ENCODE peak calls at places on chromosomes 3 and 15, in four cellular contexts. X is GM12865, W is body of pancreas, K is A549. I is an unnamed sample.

GRCh38 chr15:38474155-38474757 is 20.3 kb downstream of the FAM98B start:
- DNase-seq in X (peak; percentile 78), W (peak; percentile 17), K (peak; percentile 16), I (no peak)

GRCh38 chr3:197494366-197495058 is 61.3 kb downstream of the BDH1 start:
- DNase-seq in X (no peak), W (no peak), K (no peak), I (no peak)

GRCh38 chr3:25461946-25462345 is 33.9 kb downstream of the RARB start:
- DNase-seq in X (no peak), W (no peak), K (no peak), I (no peak)

GRCh38 chr3:188979669-188980311 is 192.0 kb upstream of the TPRG1 start:
- DNase-seq in X (no peak), W (no peak), K (no peak), I (no peak)

GRCh38 chr15:80490431-80490990 is 86.3 kb downstream of the ARNT2 start:
- DNase-seq in X (peak; percentile 8), W (no peak), K (no peak), I (no peak)

GRCh38 chr3:37179144-37179967 is 5.0 kb upstream of the LRRFIP2 start:
- DNase-seq in X (no peak), W (no peak), K (no peak), I (no peak)

GRCh38 chr15:66875588-66876422 is 173.8 kb downstream of the SMAD6 start:
- DNase-seq in X (no peak), W (no peak), K (no peak), I (no peak)

GRCh38 chr3:154095832-154096421 is 25.3 kb upstream of the ARHGEF26 start:
- DNase-seq in X (no peak), W (no peak), K (no peak), I (no peak)

GRCh38 chr3:108388136-108389132 is 92.1 kb downstream of the HHLA2 start:
- DNase-seq in X (peak; percentile 60), W (no peak), K (no peak), I (no peak)

GRCh38 chr3:70716832-70717231 is 404.4 kb upstream of the MDFIC2 start:
- DNase-seq in X (no peak), W (peak; percentile 10), K (no peak), I (peak; percentile 32)

GRCh38 chr3:35305406-35305805 is 333.9 kb upstream of the ARPP21 start:
- DNase-seq in X (no peak), W (no peak), K (no peak), I (no peak)

GRCh38 chr3:127803619-127804018 is 18.7 kb downstream of the MGLL start:
- DNase-seq in X (no peak), W (no peak), K (peak; percentile 78), I (no peak)

GRCh38 chr15:92968926-92969664 is 69.0 kb downstream of the CHD2 start:
- DNase-seq in X (no peak), W (no peak), K (no peak), I (no peak)

GRCh38 chr3:181717505-181717904 is 5.8 kb downstream of the SOX2 start:
- DNase-seq in X (no peak), W (no peak), K (no peak), I (no peak)

GRCh38 chr3:85821130-85821756 is 862.5 kb downstream of the CADM2 start:
- DNase-seq in X (peak; percentile 26), W (peak; percentile 23), K (peak; percentile 1), I (no peak)

DNA sequence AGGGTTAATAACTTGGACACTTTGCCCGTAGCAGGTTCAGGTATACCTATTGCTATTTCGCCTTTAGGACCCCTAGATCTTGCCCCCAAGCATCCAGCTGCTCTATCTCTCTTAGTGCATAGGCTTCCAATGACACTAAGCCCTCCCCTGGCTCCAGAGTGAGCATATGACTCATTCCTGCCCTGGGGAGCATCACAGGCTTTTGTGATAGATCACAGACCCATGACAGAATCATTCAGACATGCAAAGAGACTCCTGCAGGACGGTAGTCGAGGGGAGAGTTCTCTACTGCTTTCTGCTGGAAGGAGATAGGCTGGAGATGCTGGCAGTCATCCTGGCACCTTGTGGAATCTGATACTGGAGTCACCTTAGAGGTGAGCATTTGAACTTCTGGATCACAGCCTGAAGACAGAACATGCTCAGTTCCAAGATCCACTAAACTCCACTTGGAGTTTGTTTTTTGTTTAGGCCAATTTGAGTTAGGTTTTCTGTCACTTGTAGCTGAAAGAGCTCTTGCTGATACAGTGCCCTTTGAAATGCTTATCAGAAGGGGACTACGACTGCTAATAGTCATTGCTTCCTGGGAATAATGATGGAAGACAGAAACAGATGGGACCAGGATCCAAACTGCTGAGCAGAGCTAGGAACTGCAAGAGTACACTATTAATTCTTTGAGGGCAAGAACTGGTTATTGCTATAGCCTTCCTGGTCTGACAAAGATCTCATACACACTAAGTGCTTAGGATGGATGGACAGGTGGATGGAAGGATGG is 11.0 kb downstream of the LYSMD2 start:
- DNase-seq in X (peak; percentile 80), W (no peak), K (peak; percentile 88), I (peak; percentile 71)
- H3K4me3 ChIP-seq in X (no peak overlapping the region), W (no peak overlapping the region), K (no peak overlapping the region), I (no peak overlapping the region)

GRCh38 chr3:112637700-112638099 is 3.2 kb downstream of the CCDC80 start:
- DNase-seq in X (no peak), W (no peak), K (no peak), I (no peak)
- H3K4me3 ChIP-seq in X (no peak overlapping the region), W (no peak overlapping the region), K (peak overlapping the region; percentile 2), I (peak overlapping the region; percentile 57)

GRCh38 chr3:149383703-149384102 is 6.3 kb upstream of the TM4SF1 start:
- DNase-seq in X (no peak), W (no peak), K (no peak), I (no peak)

GRCh38 chr3:149385617-149386298 is 8.3 kb upstream of the TM4SF1 start:
- DNase-seq in X (no peak), W (no peak), K (no peak), I (no peak)

GRCh38 chr3:149384167-149384566 is 6.7 kb upstream of the TM4SF1 start:
- DNase-seq in X (no peak), W (no peak), K (no peak), I (no peak)

GRCh38 chr3:149386299-149386606 is 8.8 kb upstream of the TM4SF1 start:
- DNase-seq in X (no peak), W (no peak), K (no peak), I (no peak)

DNA sequence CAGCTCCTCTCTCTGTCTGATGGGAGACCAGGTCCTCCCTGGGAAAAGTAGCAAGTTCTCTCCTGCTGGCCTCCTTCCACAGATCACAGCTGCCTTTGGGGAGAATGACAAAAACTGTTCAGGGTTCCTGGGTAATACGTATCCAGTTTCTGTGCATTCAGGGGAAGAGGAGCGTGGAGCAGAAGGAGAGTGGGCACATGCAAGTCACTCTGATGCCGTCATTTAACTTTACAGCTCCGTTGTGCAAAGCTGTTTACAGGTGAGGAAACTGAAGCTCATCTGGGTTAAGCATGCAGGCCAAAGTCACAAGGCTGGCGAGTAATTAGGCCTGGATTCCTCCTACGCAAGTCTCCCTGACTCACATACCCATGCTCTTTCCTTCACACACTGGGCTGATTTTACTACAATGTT is 7.5 kb upstream of the TM4SF1 start:
- DNase-seq in X (no peak), W (peak; percentile 33), K (no peak), I (no peak)
- H3K4me3 ChIP-seq in X (no peak overlapping the region), W (no peak overlapping the region), K (no peak overlapping the region), I (no peak overlapping the region)

DNA sequence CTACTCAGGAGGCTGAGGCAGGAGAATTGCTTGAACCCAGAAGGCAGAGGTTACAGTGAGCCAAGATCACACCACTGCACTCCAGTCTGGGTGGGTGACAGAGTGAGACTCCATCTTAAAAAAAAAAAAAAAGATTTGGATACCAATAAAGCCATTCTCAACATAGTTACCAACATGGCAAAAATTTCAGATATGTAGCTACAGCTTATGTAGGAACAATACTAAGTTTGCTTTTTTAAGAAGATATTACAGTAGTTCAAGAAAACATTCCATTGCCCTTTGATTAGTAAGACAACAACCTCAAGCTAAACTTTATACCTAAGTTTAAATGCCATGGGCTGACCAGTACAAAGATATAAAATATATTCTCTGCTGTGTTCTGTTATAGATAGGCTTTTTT is 34.4 kb downstream of the ZNF106 start:
- DNase-seq in X (no peak), W (no peak), K (no peak), I (no peak)
- H3K4me3 ChIP-seq in X (no peak overlapping the region), W (no peak overlapping the region), K (no peak overlapping the region), I (peak overlapping the region; percentile 49)

DNA sequence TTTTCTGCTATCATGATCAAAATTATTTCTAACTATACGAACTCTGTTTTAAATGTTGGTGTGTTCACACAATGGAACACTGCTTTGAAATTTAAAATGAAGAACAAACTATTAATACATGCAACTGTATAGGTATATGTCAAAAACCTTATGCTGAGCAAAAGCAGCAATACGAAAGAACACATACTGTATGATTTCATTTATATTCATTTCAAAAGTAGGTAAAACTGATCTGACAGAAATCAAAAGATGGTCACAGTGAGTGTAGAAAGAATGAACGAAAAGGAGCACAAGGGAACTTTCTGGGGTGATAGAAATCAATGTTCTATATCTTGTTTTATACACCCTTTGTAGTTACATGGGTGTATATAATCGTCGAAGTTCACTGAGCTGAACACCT is 12.6 kb downstream of the ATP8B4 start:
- DNase-seq in X (no peak), W (no peak), K (no peak), I (no peak)
- H3K4me3 ChIP-seq in X (no peak overlapping the region), W (no peak overlapping the region), K (no peak overlapping the region), I (no peak overlapping the region)

DNA sequence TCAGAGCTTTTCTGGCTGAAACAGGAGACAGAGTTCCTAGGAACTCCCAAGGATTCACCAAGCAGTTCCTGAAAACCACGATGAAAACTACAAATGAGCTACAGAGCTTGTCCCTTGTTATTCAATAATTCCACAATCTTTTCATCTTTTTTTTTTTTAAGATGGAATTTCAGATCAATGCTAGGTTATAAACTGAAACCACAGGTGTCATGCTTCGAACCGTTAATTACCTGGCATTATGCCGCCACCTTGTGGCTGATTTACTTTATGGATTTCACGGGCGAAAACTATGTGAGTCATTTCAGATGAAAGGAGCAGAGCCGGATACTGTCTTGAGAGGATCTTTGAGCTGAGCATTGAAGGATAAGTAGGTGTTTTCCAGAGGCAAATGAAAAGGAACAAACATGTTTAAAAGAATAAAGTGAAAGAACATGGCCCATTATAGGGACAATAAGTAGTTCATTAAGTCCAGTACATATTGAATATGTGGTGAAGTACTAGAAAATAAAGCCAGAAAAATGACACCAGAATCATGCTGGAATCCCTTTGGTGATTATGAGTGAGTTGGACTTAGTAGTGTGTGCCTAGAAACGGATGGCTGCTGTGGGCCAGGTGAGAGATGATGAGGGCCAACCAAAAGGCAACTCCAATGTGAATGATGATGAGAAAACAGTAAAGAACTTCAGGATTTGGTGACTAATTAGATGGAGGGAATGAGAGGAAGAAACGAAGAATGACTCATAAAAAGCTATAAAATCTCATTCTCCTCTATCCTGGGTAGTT is 3.5 kb downstream of the CRYGS start:
- DNase-seq in X (peak; percentile 86), W (peak; percentile 82), K (peak; percentile 52), I (peak; percentile 67)
- H3K4me3 ChIP-seq in X (no peak overlapping the region), W (no peak overlapping the region), K (no peak overlapping the region), I (no peak overlapping the region)

GRCh38 chr15:89379423-89379735 is 44.8 kb upstream of the POLG start:
- DNase-seq in X (no peak), W (no peak), K (no peak), I (no peak)
- H3K4me3 ChIP-seq in X (no peak overlapping the region), W (no peak overlapping the region), K (no peak overlapping the region), I (peak overlapping the region; percentile 34)

DNA sequence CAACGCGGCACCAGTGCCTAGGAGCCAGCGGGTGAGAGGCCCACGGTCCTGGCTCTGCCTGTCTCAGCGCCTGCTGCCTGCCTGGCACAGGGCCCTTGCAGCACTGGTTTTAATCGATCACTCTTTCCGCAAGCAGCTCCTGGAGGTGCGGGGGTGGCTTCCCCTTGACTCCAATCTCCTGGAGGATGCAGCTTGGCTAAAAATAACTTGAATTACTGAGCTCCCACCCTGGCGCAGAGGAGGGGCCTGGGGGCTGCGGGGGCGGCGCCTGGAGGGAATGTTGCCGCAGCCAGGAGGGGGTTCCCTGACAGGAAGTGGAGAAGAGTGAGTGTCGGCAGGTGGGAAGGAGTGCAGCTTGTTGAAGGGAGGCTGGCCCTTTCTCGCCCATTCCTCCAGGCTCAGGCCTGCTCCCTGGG is 9.9 kb upstream of the RPL29 start:
- DNase-seq in X (no peak), W (peak; percentile 69), K (no peak), I (no peak)
- H3K4me3 ChIP-seq in X (no peak overlapping the region), W (no peak overlapping the region), K (no peak overlapping the region), I (no peak overlapping the region)

I was measured in heart right ventricle.